ENCODE peak calls at places on chromosome 9, in ten cellular contexts. One of them, this sample, is unnamed.
A peak's percentile ranks its signal among the peaks of the same experiment; 100 is the strongest.

GRCh38 chr9:89794918-89795317 is 190.1 kb downstream of the GADD45G start:
- DNase-seq in stimulated activated naive B cell treated with anti-CD40 and anti-IgM and Interleukin-4, amounts not matched to agents 10 μg/mL and 1 μg/mL and 100 μg/mL, for 72 hours: no peak
- DNase-seq in NCI-H187: no peak
- DNase-seq in CD4-positive, alpha-beta T cell: no peak
- DNase-seq in iris pigment epithelial cell: no peak
- DNase-seq in KBM-7: no peak
- DNase-seq in NCI-H146: no peak
- DNase-seq in NCI-H1694 treated with DMSO at 0.1 percent for 48 hours: no peak
- DNase-seq in glomerular endothelial cell: no peak
- DNase-seq in stimulated activated CD4-positive, alpha-beta T cell treated with anti-CD3 and anti-CD28 coated beads, Interleukin-2, amount 100 ng/mL, for 4 hours: no peak
- DNase-seq in this sample: no peak

GRCh38 chr9:81317939-81318338 is 371.4 kb downstream of the TLE1 start:
- DNase-seq in stimulated activated naive B cell treated with anti-CD40 and anti-IgM and Interleukin-4, amounts not matched to agents 10 μg/mL and 1 μg/mL and 100 μg/mL, for 72 hours: no peak
- DNase-seq in NCI-H187: no peak
- DNase-seq in CD4-positive, alpha-beta T cell: no peak
- DNase-seq in iris pigment epithelial cell: peak; percentile 63
- DNase-seq in KBM-7: no peak
- DNase-seq in NCI-H146: no peak
- DNase-seq in NCI-H1694 treated with DMSO at 0.1 percent for 48 hours: no peak
- DNase-seq in glomerular endothelial cell: no peak
- DNase-seq in stimulated activated CD4-positive, alpha-beta T cell treated with anti-CD3 and anti-CD28 coated beads, Interleukin-2, amount 100 ng/mL, for 4 hours: no peak
- DNase-seq in this sample: no peak

GRCh38 chr9:110936719-110937452 is 101.4 kb downstream of the LPAR1 start:
- DNase-seq in stimulated activated naive B cell treated with anti-CD40 and anti-IgM and Interleukin-4, amounts not matched to agents 10 μg/mL and 1 μg/mL and 100 μg/mL, for 72 hours: no peak
- DNase-seq in NCI-H187: no peak
- DNase-seq in CD4-positive, alpha-beta T cell: no peak
- DNase-seq in iris pigment epithelial cell: peak; percentile 71
- DNase-seq in KBM-7: no peak
- DNase-seq in NCI-H146: no peak
- DNase-seq in NCI-H1694 treated with DMSO at 0.1 percent for 48 hours: no peak
- DNase-seq in glomerular endothelial cell: no peak
- DNase-seq in stimulated activated CD4-positive, alpha-beta T cell treated with anti-CD3 and anti-CD28 coated beads, Interleukin-2, amount 100 ng/mL, for 4 hours: no peak
- DNase-seq in this sample: no peak

GRCh38 chr9:33157960-33158359 is 9.2 kb downstream of the B4GALT1 start:
- DNase-seq in stimulated activated naive B cell treated with anti-CD40 and anti-IgM and Interleukin-4, amounts not matched to agents 10 μg/mL and 1 μg/mL and 100 μg/mL, for 72 hours: no peak
- DNase-seq in NCI-H187: no peak
- DNase-seq in CD4-positive, alpha-beta T cell: no peak
- DNase-seq in iris pigment epithelial cell: no peak
- DNase-seq in KBM-7: no peak
- DNase-seq in NCI-H146: no peak
- DNase-seq in NCI-H1694 treated with DMSO at 0.1 percent for 48 hours: no peak
- DNase-seq in glomerular endothelial cell: no peak
- DNase-seq in stimulated activated CD4-positive, alpha-beta T cell treated with anti-CD3 and anti-CD28 coated beads, Interleukin-2, amount 100 ng/mL, for 4 hours: no peak
- DNase-seq in this sample: no peak

GRCh38 chr9:76658510-76659231 is 105.6 kb upstream of the PCA3 start:
- DNase-seq in stimulated activated naive B cell treated with anti-CD40 and anti-IgM and Interleukin-4, amounts not matched to agents 10 μg/mL and 1 μg/mL and 100 μg/mL, for 72 hours: no peak
- DNase-seq in NCI-H187: no peak
- DNase-seq in CD4-positive, alpha-beta T cell: no peak
- DNase-seq in iris pigment epithelial cell: peak; percentile 83
- DNase-seq in KBM-7: peak; percentile 81
- DNase-seq in NCI-H146: peak; percentile 13
- DNase-seq in NCI-H1694 treated with DMSO at 0.1 percent for 48 hours: no peak
- DNase-seq in glomerular endothelial cell: no peak
- DNase-seq in stimulated activated CD4-positive, alpha-beta T cell treated with anti-CD3 and anti-CD28 coated beads, Interleukin-2, amount 100 ng/mL, for 4 hours: no peak
- DNase-seq in this sample: no peak

GRCh38 chr9:131422241-131422792 is 28.4 kb downstream of the PRRC2B start:
- DNase-seq in stimulated activated naive B cell treated with anti-CD40 and anti-IgM and Interleukin-4, amounts not matched to agents 10 μg/mL and 1 μg/mL and 100 μg/mL, for 72 hours: no peak
- DNase-seq in NCI-H187: no peak
- DNase-seq in CD4-positive, alpha-beta T cell: no peak
- DNase-seq in iris pigment epithelial cell: no peak
- DNase-seq in KBM-7: no peak
- DNase-seq in NCI-H146: peak; percentile 8
- DNase-seq in NCI-H1694 treated with DMSO at 0.1 percent for 48 hours: no peak
- DNase-seq in glomerular endothelial cell: no peak
- DNase-seq in stimulated activated CD4-positive, alpha-beta T cell treated with anti-CD3 and anti-CD28 coated beads, Interleukin-2, amount 100 ng/mL, for 4 hours: no peak
- DNase-seq in this sample: no peak

GRCh38 chr9:89418882-89419641 is 78.9 kb downstream of the SEMA4D start:
- DNase-seq in stimulated activated naive B cell treated with anti-CD40 and anti-IgM and Interleukin-4, amounts not matched to agents 10 μg/mL and 1 μg/mL and 100 μg/mL, for 72 hours: peak; percentile 44
- DNase-seq in NCI-H187: no peak
- DNase-seq in CD4-positive, alpha-beta T cell: peak; percentile 51
- DNase-seq in iris pigment epithelial cell: no peak
- DNase-seq in KBM-7: peak; percentile 71
- DNase-seq in NCI-H146: no peak
- DNase-seq in NCI-H1694 treated with DMSO at 0.1 percent for 48 hours: no peak
- DNase-seq in glomerular endothelial cell: no peak
- DNase-seq in stimulated activated CD4-positive, alpha-beta T cell treated with anti-CD3 and anti-CD28 coated beads, Interleukin-2, amount 100 ng/mL, for 4 hours: peak; percentile 60
- DNase-seq in this sample: peak; percentile 54

GRCh38 chr9:107675476-107676264 is 186.1 kb upstream of the KLF4 start:
- DNase-seq in stimulated activated naive B cell treated with anti-CD40 and anti-IgM and Interleukin-4, amounts not matched to agents 10 μg/mL and 1 μg/mL and 100 μg/mL, for 72 hours: no peak
- DNase-seq in NCI-H187: no peak
- DNase-seq in CD4-positive, alpha-beta T cell: no peak
- DNase-seq in iris pigment epithelial cell: no peak
- DNase-seq in KBM-7: peak; percentile 16
- DNase-seq in NCI-H146: no peak
- DNase-seq in NCI-H1694 treated with DMSO at 0.1 percent for 48 hours: no peak
- DNase-seq in glomerular endothelial cell: no peak
- DNase-seq in stimulated activated CD4-positive, alpha-beta T cell treated with anti-CD3 and anti-CD28 coated beads, Interleukin-2, amount 100 ng/mL, for 4 hours: no peak
- DNase-seq in this sample: no peak

GRCh38 chr9:3268260-3268659 is 257.5 kb downstream of the RFX3 start:
- DNase-seq in stimulated activated naive B cell treated with anti-CD40 and anti-IgM and Interleukin-4, amounts not matched to agents 10 μg/mL and 1 μg/mL and 100 μg/mL, for 72 hours: no peak
- DNase-seq in NCI-H187: no peak
- DNase-seq in CD4-positive, alpha-beta T cell: no peak
- DNase-seq in iris pigment epithelial cell: no peak
- DNase-seq in KBM-7: no peak
- DNase-seq in NCI-H146: no peak
- DNase-seq in NCI-H1694 treated with DMSO at 0.1 percent for 48 hours: no peak
- DNase-seq in glomerular endothelial cell: no peak
- DNase-seq in stimulated activated CD4-positive, alpha-beta T cell treated with anti-CD3 and anti-CD28 coated beads, Interleukin-2, amount 100 ng/mL, for 4 hours: no peak
- DNase-seq in this sample: no peak

GRCh38 chr9:133487331-133487725 is 8.4 kb upstream of the SLC2A6 start:
- DNase-seq in stimulated activated naive B cell treated with anti-CD40 and anti-IgM and Interleukin-4, amounts not matched to agents 10 μg/mL and 1 μg/mL and 100 μg/mL, for 72 hours: no peak
- DNase-seq in NCI-H187: no peak
- DNase-seq in CD4-positive, alpha-beta T cell: no peak
- DNase-seq in iris pigment epithelial cell: no peak
- DNase-seq in KBM-7: no peak
- DNase-seq in NCI-H146: no peak
- DNase-seq in NCI-H1694 treated with DMSO at 0.1 percent for 48 hours: no peak
- DNase-seq in glomerular endothelial cell: no peak
- DNase-seq in stimulated activated CD4-positive, alpha-beta T cell treated with anti-CD3 and anti-CD28 coated beads, Interleukin-2, amount 100 ng/mL, for 4 hours: no peak
- DNase-seq in this sample: no peak

GRCh38 chr9:5644522-5644921 is 15.6 kb downstream of the RIC1 start:
- DNase-seq in stimulated activated naive B cell treated with anti-CD40 and anti-IgM and Interleukin-4, amounts not matched to agents 10 μg/mL and 1 μg/mL and 100 μg/mL, for 72 hours: no peak
- DNase-seq in NCI-H187: no peak
- DNase-seq in CD4-positive, alpha-beta T cell: no peak
- DNase-seq in iris pigment epithelial cell: no peak
- DNase-seq in KBM-7: no peak
- DNase-seq in NCI-H146: no peak
- DNase-seq in NCI-H1694 treated with DMSO at 0.1 percent for 48 hours: no peak
- DNase-seq in glomerular endothelial cell: no peak
- DNase-seq in stimulated activated CD4-positive, alpha-beta T cell treated with anti-CD3 and anti-CD28 coated beads, Interleukin-2, amount 100 ng/mL, for 4 hours: no peak
- DNase-seq in this sample: no peak

GRCh38 chr9:137056739-137057407 is 3.0 kb upstream of the ENTPD2 start:
- DNase-seq in stimulated activated naive B cell treated with anti-CD40 and anti-IgM and Interleukin-4, amounts not matched to agents 10 μg/mL and 1 μg/mL and 100 μg/mL, for 72 hours: no peak
- DNase-seq in NCI-H187: no peak
- DNase-seq in CD4-positive, alpha-beta T cell: no peak
- DNase-seq in iris pigment epithelial cell: no peak
- DNase-seq in KBM-7: no peak
- DNase-seq in NCI-H146: no peak
- DNase-seq in NCI-H1694 treated with DMSO at 0.1 percent for 48 hours: no peak
- DNase-seq in glomerular endothelial cell: no peak
- DNase-seq in stimulated activated CD4-positive, alpha-beta T cell treated with anti-CD3 and anti-CD28 coated beads, Interleukin-2, amount 100 ng/mL, for 4 hours: no peak
- DNase-seq in this sample: no peak

GRCh38 chr9:135002336-135002735 is 84.6 kb upstream of the FCN1 start:
- DNase-seq in stimulated activated naive B cell treated with anti-CD40 and anti-IgM and Interleukin-4, amounts not matched to agents 10 μg/mL and 1 μg/mL and 100 μg/mL, for 72 hours: no peak
- DNase-seq in NCI-H187: no peak
- DNase-seq in CD4-positive, alpha-beta T cell: no peak
- DNase-seq in iris pigment epithelial cell: no peak
- DNase-seq in KBM-7: no peak
- DNase-seq in NCI-H146: no peak
- DNase-seq in NCI-H1694 treated with DMSO at 0.1 percent for 48 hours: no peak
- DNase-seq in glomerular endothelial cell: no peak
- DNase-seq in stimulated activated CD4-positive, alpha-beta T cell treated with anti-CD3 and anti-CD28 coated beads, Interleukin-2, amount 100 ng/mL, for 4 hours: no peak
- DNase-seq in this sample: no peak

GRCh38 chr9:111891910-111892499 is 4.6 kb upstream of the UGCG start:
- DNase-seq in stimulated activated naive B cell treated with anti-CD40 and anti-IgM and Interleukin-4, amounts not matched to agents 10 μg/mL and 1 μg/mL and 100 μg/mL, for 72 hours: no peak
- DNase-seq in NCI-H187: no peak
- DNase-seq in CD4-positive, alpha-beta T cell: no peak
- DNase-seq in iris pigment epithelial cell: no peak
- DNase-seq in KBM-7: no peak
- DNase-seq in NCI-H146: peak; percentile 19
- DNase-seq in NCI-H1694 treated with DMSO at 0.1 percent for 48 hours: no peak
- DNase-seq in glomerular endothelial cell: no peak
- DNase-seq in stimulated activated CD4-positive, alpha-beta T cell treated with anti-CD3 and anti-CD28 coated beads, Interleukin-2, amount 100 ng/mL, for 4 hours: no peak
- DNase-seq in this sample: no peak

GRCh38 chr9:94623253-94623652 is 16.1 kb downstream of the FBP1 start:
- DNase-seq in stimulated activated naive B cell treated with anti-CD40 and anti-IgM and Interleukin-4, amounts not matched to agents 10 μg/mL and 1 μg/mL and 100 μg/mL, for 72 hours: peak; percentile 13
- DNase-seq in NCI-H187: no peak
- DNase-seq in CD4-positive, alpha-beta T cell: no peak
- DNase-seq in iris pigment epithelial cell: peak; percentile 32
- DNase-seq in KBM-7: peak; percentile 56
- DNase-seq in NCI-H146: no peak
- DNase-seq in NCI-H1694 treated with DMSO at 0.1 percent for 48 hours: peak; percentile 13
- DNase-seq in glomerular endothelial cell: no peak
- DNase-seq in stimulated activated CD4-positive, alpha-beta T cell treated with anti-CD3 and anti-CD28 coated beads, Interleukin-2, amount 100 ng/mL, for 4 hours: no peak
- DNase-seq in this sample: no peak

This sample was measured in T-helper 17 cell.